ENCODE peak calls at places on chromosomes 1 and 21, in four cellular contexts. U is GM06990, M is WTC11, F is neural crest cell. O is an unnamed sample.

GRCh38 chr1:108643492-108644333 is 17.2 kb downstream of the HENMT1 start:
- DNase-seq in U (no peak), M (no peak), F (no peak), O (peak)

GRCh38 chr1:155946633-155947219 is 5.3 kb downstream of the RXFP4 start:
- DNase-seq in U (no peak), M (no peak), F (no peak), O (no peak)

GRCh38 chr1:152679454-152679853 is 4.4 kb downstream of the LCE2C start:
- DNase-seq in U (no peak), M (no peak), F (no peak), O (no peak)

GRCh38 chr1:180816132-180816531 is 96.6 kb upstream of the KIAA1614 start:
- DNase-seq in U (no peak), M (peak), F (no peak), O (no peak)

GRCh38 chr1:33030575-33030974 is 6.1 kb downstream of the AK2 start:
- DNase-seq in U (no peak), M (no peak), F (no peak), O (no peak)

GRCh38 chr1:7590426-7590790 is 180.7 kb upstream of the VAMP3 start:
- DNase-seq in U (no peak), M (no peak), F (no peak), O (no peak)

GRCh38 chr1:203378529-203379271 is 27.8 kb upstream of the FMOD start:
- DNase-seq in U (no peak), M (no peak), F (no peak), O (no peak)

GRCh38 chr1:147721711-147722110 is 38.7 kb downstream of the GJA5 start:
- DNase-seq in U (no peak), M (no peak), F (no peak), O (no peak)

GRCh38 chr1:147622731-147623130 is 47.6 kb downstream of the ACP6 start:
- DNase-seq in U (no peak), M (no peak), F (no peak), O (no peak)

GRCh38 chr1:183223467-183223866 is 37.4 kb downstream of the LAMC2 start:
- DNase-seq in U (no peak), M (no peak), F (no peak), O (no peak)

GRCh38 chr1:82517586-82517985 is 716.9 kb downstream of the ADGRL2 start:
- DNase-seq in U (no peak), M (peak), F (peak), O (no peak)

GRCh38 chr1:60234761-60235160 is 161.2 kb upstream of the C1orf87 start:
- DNase-seq in U (no peak), M (no peak), F (no peak), O (no peak)

GRCh38 chr1:55213885-55214213 is 1.3 kb downstream of the USP24 start:
- DNase-seq in U (peak), M (no peak), F (no peak), O (no peak)

GRCh38 chr1:8426996-8427395 is 109.1 kb downstream of the SLC45A1 start:
- DNase-seq in U (no peak), M (no peak), F (no peak), O (no peak)

GRCh38 chr1:48498096-48498791 is 26.2 kb upstream of the SPATA6 start:
- DNase-seq in U (peak), M (peak), F (peak), O (peak)

GRCh38 chr1:6224733-6225132 is 11.0 kb downstream of the ICMT start:
- DNase-seq in U (no peak), M (no peak), F (no peak), O (no peak)

GRCh38 chr1:206905295-206906164 is 8.3 kb downstream of the IL24 start:
- DNase-seq in U (no peak), M (no peak), F (no peak), O (no peak)

GRCh38 chr1:11448375-11449085 is 30.4 kb upstream of the DISP3 start:
- DNase-seq in U (no peak), M (no peak), F (no peak), O (no peak)

GRCh38 chr1:175768610-175769009 is 25.2 kb upstream of the TNR start:
- DNase-seq in U (no peak), M (no peak), F (no peak), O (no peak)

GRCh38 chr1:62515055-62515454 is 78.2 kb downstream of the USP1 start:
- DNase-seq in U (no peak), M (no peak), F (no peak), O (no peak)

GRCh38 chr1:9793291-9793690 is 30.5 kb downstream of the CLSTN1 start:
- DNase-seq in U (no peak), M (no peak), F (no peak), O (no peak)

GRCh38 chr1:12183095-12183794 is 16.5 kb downstream of the TNFRSF1B start:
- DNase-seq in U (no peak), M (no peak), F (no peak), O (no peak)

GRCh38 chr1:172893146-172893841 is 157.4 kb downstream of the TNFSF18 start:
- DNase-seq in U (no peak), M (no peak), F (no peak), O (peak)

GRCh38 chr21:30057108-30057507 is 109.5 kb downstream of the CLDN17 start:
- DNase-seq in U (no peak), M (no peak), F (no peak), O (no peak)

GRCh38 chr1:200302192-200302892 is 107.5 kb downstream of the ZNF281 start:
- DNase-seq in U (peak), M (peak), F (no peak), O (peak)

GRCh38 chr1:247338723-247339270 is 7.1 kb upstream of the ZNF496 start:
- DNase-seq in U (no peak), M (no peak), F (no peak), O (no peak)

GRCh38 chr1:10917513-10918454 is 94.7 kb upstream of the TARDBP start:
- DNase-seq in U (no peak), M (no peak), F (no peak), O (no peak)

GRCh38 chr1:244988521-244988920 is 124.2 kb upstream of the HNRNPU start:
- DNase-seq in U (no peak), M (no peak), F (no peak), O (no peak)

GRCh38 chr1:1142844-1143243 is 27.0 kb upstream of the C1orf159 start:
- DNase-seq in U (no peak), M (no peak), F (no peak), O (no peak)

GRCh38 chr1:209937996-209938959 is at the start of gene SYT14:
- DNase-seq in U (no peak), M (peak), F (peak), O (peak)

GRCh38 chr1:89069955-89070354 is 4.9 kb upstream of the GBP1 start:
- DNase-seq in U (no peak), M (no peak), F (no peak), O (no peak)

GRCh38 chr1:192639607-192640368 is 3.8 kb downstream of the RGS13 start:
- DNase-seq in U (peak), M (no peak), F (no peak), O (no peak)

GRCh38 chr1:22053018-22053860 is 730 bp downstream of the CDC42 start:
- DNase-seq in U (peak), M (peak), F (peak), O (peak)

GRCh38 chr1:24743404-24744211 is 1.6 kb upstream of the CLIC4 start:
- DNase-seq in U (peak), M (peak), F (no peak), O (no peak)
- TF ChIP-seq CTCF in U (no peak), M (no peak), F (no peak), O (no peak)

GRCh38 chr1:58816072-58816746 is 32.4 kb upstream of the JUN start:
- DNase-seq in U (peak), M (peak), F (peak), O (peak)
- TF ChIP-seq CTCF in U (peak), M (no peak), F (peak), O (no peak)

GRCh38 chr1:220544901-220545303 is 17.0 kb downstream of the MARK1 start:
- DNase-seq in U (no peak), M (peak), F (no peak), O (no peak)
- TF ChIP-seq CTCF in U (peak), M (no peak), F (peak), O (no peak)

GRCh38 chr1:59151387-59151761 is 145.5 kb upstream of the FGGY start:
- DNase-seq in U (no peak), M (no peak), F (no peak), O (no peak)

GRCh38 chr1:59149435-59149834 is 147.5 kb upstream of the FGGY start:
- DNase-seq in U (no peak), M (no peak), F (no peak), O (no peak)

GRCh38 chr1:59154406-59154805 is 142.5 kb upstream of the FGGY start:
- DNase-seq in U (no peak), M (no peak), F (no peak), O (no peak)

GRCh38 chr1:59151860-59152259 is 145.0 kb upstream of the FGGY start:
- DNase-seq in U (no peak), M (no peak), F (no peak), O (no peak)

DNA sequence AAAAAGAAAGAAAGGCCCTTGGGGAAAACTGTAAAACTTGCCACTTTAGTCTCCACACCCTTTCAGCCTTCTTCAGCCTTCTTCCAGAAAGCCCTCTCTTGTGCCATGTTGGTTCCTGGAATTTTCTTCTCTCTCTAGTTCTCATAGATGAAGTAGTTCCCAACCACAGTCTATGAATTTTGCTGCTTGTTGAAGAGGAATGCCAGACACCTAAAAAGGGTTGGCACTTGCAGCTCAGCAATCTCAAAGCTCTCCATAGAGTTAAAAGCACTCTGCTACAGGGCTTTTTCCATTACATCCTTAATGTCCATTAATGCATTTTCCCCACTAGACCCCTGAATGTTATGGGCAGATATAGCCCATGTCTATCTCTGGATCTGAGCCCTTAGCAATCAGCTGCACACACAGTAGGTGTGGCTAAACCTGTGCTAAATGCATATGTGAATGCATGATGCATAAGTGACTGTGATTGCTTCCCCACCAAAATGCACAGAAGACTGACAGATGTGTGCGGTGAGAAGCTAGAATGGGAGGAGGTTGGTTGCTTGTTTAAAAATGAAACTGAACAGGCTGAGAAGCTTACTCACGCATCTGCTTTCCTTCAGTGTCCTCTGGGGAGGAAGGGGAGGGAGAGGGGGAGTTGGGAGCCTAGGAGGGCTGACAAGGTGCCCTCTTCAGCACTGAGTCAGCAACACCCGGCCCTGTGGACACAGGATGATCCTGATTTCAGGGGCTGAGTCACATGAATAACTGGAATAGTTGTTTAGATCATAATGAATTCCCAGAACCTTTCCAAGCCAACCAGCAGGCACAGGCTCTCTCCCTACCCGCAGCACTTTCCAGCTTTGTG is 146.1 kb upstream of the FGGY start:
- DNase-seq in U (peak), M (no peak), F (no peak), O (peak)
- TF ChIP-seq CTCF in U (no peak), M (no peak), F (no peak), O (no peak)

GRCh38 chr1:16254263-16254948 is 17.4 kb upstream of the CPLANE2 start:
- DNase-seq in U (no peak), M (no peak), F (no peak), O (no peak)

GRCh38 chr1:16250547-16251251 is 13.7 kb upstream of the CPLANE2 start:
- DNase-seq in U (no peak), M (no peak), F (no peak), O (no peak)

GRCh38 chr1:16251381-16251780 is 14.4 kb upstream of the CPLANE2 start:
- DNase-seq in U (no peak), M (no peak), F (no peak), O (no peak)

GRCh38 chr1:16253332-16253922 is 16.4 kb upstream of the CPLANE2 start:
- DNase-seq in U (no peak), M (no peak), F (no peak), O (no peak)

GRCh38 chr1:16252912-16253311 is 15.9 kb upstream of the CPLANE2 start:
- DNase-seq in U (no peak), M (no peak), F (no peak), O (no peak)
- TF ChIP-seq CTCF in U (no peak), M (no peak), F (no peak), O (no peak)

GRCh38 chr1:73811798-73812197 is 386.2 kb downstream of the LRRIQ3 start:
- DNase-seq in U (no peak), M (no peak), F (no peak), O (no peak)

GRCh38 chr1:73813726-73814125 is 384.2 kb downstream of the LRRIQ3 start:
- DNase-seq in U (no peak), M (no peak), F (no peak), O (no peak)
- TF ChIP-seq CTCF in U (no peak), M (no peak), F (no peak), O (no peak)

O was measured in body of pancreas.